ENCODE peak calls at places on chromosomes 13 and 19, in ten cellular contexts. I is AG09319; Y is fibroblast of lung; C is pancreas; G is left ventricle myocardium inferior; A is tibial nerve; P is CD4-positive, alpha-beta T cell; T is fibroblast of pulmonary artery; Q is upper lobe of left lung; D is ascending aorta. U is an unnamed sample.

GRCh38 chr13:98262307-98262706 is 85.2 kb upstream of the RNF113B start:
- DNase-seq in I (no peak), Y (no peak), C (no peak), G (no peak), A (no peak), P (no peak), T (no peak), Q (no peak), D (no peak), U (no peak)

GRCh38 chr19:33430674-33431277 is 57.3 kb downstream of the CEBPG start:
- DNase-seq in I (peak), Y (peak), C (peak), G (peak), A (peak), P (peak), T (peak), Q (peak), D (no peak), U (peak)

GRCh38 chr19:43124360-43124759 is 41.9 kb upstream of the PSG2 start:
- DNase-seq in I (no peak), Y (no peak), C (no peak), G (no peak), A (no peak), P (no peak), T (no peak), Q (no peak), D (no peak), U (no peak)

GRCh38 chr13:30105381-30105780 is 202.0 kb downstream of the KATNAL1 start:
- DNase-seq in I (no peak), Y (no peak), C (peak), G (no peak), A (no peak), P (no peak), T (no peak), Q (no peak), D (no peak), U (no peak)

GRCh38 chr13:106484755-106485193 is 50.7 kb downstream of the EFNB2 start:
- DNase-seq in I (no peak), Y (peak), C (no peak), G (no peak), A (no peak), P (no peak), T (peak), Q (no peak), D (no peak), U (no peak)

GRCh38 chr19:7815325-7815724 is 14.7 kb upstream of the EVI5L start:
- DNase-seq in I (no peak), Y (no peak), C (no peak), G (no peak), A (no peak), P (no peak), T (no peak), Q (no peak), D (no peak), U (no peak)

GRCh38 chr13:75870397-75870801 is 234.3 kb downstream of the LMO7 start:
- DNase-seq in I (no peak), Y (peak), C (no peak), G (no peak), A (peak), P (no peak), T (peak), Q (no peak), D (no peak), U (no peak)

GRCh38 chr19:41401483-41401882 is 3.9 kb downstream of the BCKDHA start:
- DNase-seq in I (no peak), Y (no peak), C (no peak), G (no peak), A (no peak), P (no peak), T (no peak), Q (no peak), D (no peak), U (no peak)

GRCh38 chr13:40789275-40790231 is at the start of gene SLC25A15:
- DNase-seq in I (peak), Y (peak), C (peak), G (peak), A (no peak), P (peak), T (peak), Q (peak), D (no peak), U (no peak)

GRCh38 chr13:20475927-20476691 is 49.5 kb downstream of the CRYL1 start:
- DNase-seq in I (no peak), Y (no peak), C (peak), G (no peak), A (no peak), P (peak), T (no peak), Q (no peak), D (no peak), U (no peak)

GRCh38 chr19:46944918-46945628 is 74.6 kb upstream of the NPAS1 start:
- DNase-seq in I (peak), Y (peak), C (peak), G (peak), A (peak), P (no peak), T (peak), Q (no peak), D (peak), U (no peak)

GRCh38 chr13:21668665-21669599 is 1.9 kb upstream of the FGF9 start:
- DNase-seq in I (no peak), Y (peak), C (no peak), G (no peak), A (no peak), P (peak), T (peak), Q (peak), D (no peak), U (no peak)

GRCh38 chr13:38376551-38376950 is 26.9 kb downstream of the UFM1 start:
- DNase-seq in I (no peak), Y (no peak), C (no peak), G (no peak), A (no peak), P (no peak), T (no peak), Q (no peak), D (no peak), U (no peak)

GRCh38 chr19:55080915-55081772 is 5.5 kb downstream of the EPS8L1 start:
- DNase-seq in I (no peak), Y (peak), C (peak), G (peak), A (peak), P (peak), T (peak), Q (peak), D (peak), U (no peak)

GRCh38 chr13:28626266-28626665 is 32.7 kb upstream of the POMP start:
- DNase-seq in I (no peak), Y (no peak), C (no peak), G (no peak), A (no peak), P (no peak), T (no peak), Q (no peak), D (no peak), U (no peak)

GRCh38 chr13:98978280-98978679 is 416 bp upstream of the DOCK9 start:
- DNase-seq in I (no peak), Y (peak), C (no peak), G (no peak), A (no peak), P (no peak), T (peak), Q (no peak), D (no peak), U (no peak)

GRCh38 chr19:54364775-54365257 is at the start of gene LAIR1:
- DNase-seq in I (no peak), Y (no peak), C (no peak), G (no peak), A (peak), P (peak), T (no peak), Q (no peak), D (no peak), U (no peak)

GRCh38 chr13:48828962-48829405 is 146.7 kb upstream of the FNDC3A start:
- DNase-seq in I (no peak), Y (no peak), C (no peak), G (no peak), A (no peak), P (no peak), T (no peak), Q (no peak), D (no peak), U (no peak)

GRCh38 chr13:43804461-43805070 is 17.8 kb upstream of the ENOX1 start:
- DNase-seq in I (no peak), Y (peak), C (no peak), G (no peak), A (peak), P (no peak), T (peak), Q (no peak), D (no peak), U (no peak)

GRCh38 chr13:44719857-44720671 is 143.9 kb upstream of the TSC22D1 start:
- DNase-seq in I (peak), Y (peak), C (no peak), G (no peak), A (peak), P (no peak), T (peak), Q (no peak), D (no peak), U (no peak)

GRCh38 chr13:80716610-80717081 is 375.7 kb upstream of the SPRY2 start:
- DNase-seq in I (no peak), Y (peak), C (no peak), G (no peak), A (no peak), P (no peak), T (peak), Q (no peak), D (no peak), U (peak)

GRCh38 chr13:114132419-114133121 is at the start of gene RASA3:
- DNase-seq in I (peak), Y (peak), C (peak), G (peak), A (peak), P (peak), T (peak), Q (peak), D (no peak), U (peak)

GRCh38 chr19:7657047-7657779 is 11.6 kb upstream of the RETN start:
- DNase-seq in I (no peak), Y (peak), C (no peak), G (no peak), A (no peak), P (no peak), T (no peak), Q (no peak), D (no peak), U (no peak)

GRCh38 chr13:57865600-57866294 is 234.2 kb downstream of the PCDH17 start:
- DNase-seq in I (no peak), Y (no peak), C (no peak), G (no peak), A (no peak), P (no peak), T (no peak), Q (no peak), D (no peak), U (no peak)

GRCh38 chr13:20174656-20175405 is 14.0 kb upstream of the GJA3 start:
- DNase-seq in I (peak), Y (peak), C (peak), G (peak), A (peak), P (no peak), T (peak), Q (peak), D (peak), U (no peak)

GRCh38 chr13:68540244-68540643 is 1310.1 kb upstream of the PCDH9 start:
- DNase-seq in I (no peak), Y (no peak), C (no peak), G (no peak), A (no peak), P (no peak), T (no peak), Q (no peak), D (no peak), U (no peak)

GRCh38 chr19:48501446-48501960 is 10.1 kb downstream of the LMTK3 start:
- DNase-seq in I (no peak), Y (no peak), C (peak), G (no peak), A (no peak), P (peak), T (no peak), Q (peak), D (no peak), U (no peak)

GRCh38 chr13:24045456-24045996 is 115.0 kb upstream of the SPATA13 start:
- DNase-seq in I (no peak), Y (no peak), C (no peak), G (no peak), A (no peak), P (no peak), T (no peak), Q (no peak), D (no peak), U (no peak)

GRCh38 chr19:10601999-10602329 is 14.9 kb upstream of the AP1M2 start:
- DNase-seq in I (no peak), Y (no peak), C (no peak), G (no peak), A (no peak), P (no peak), T (no peak), Q (no peak), D (no peak), U (no peak)

GRCh38 chr19:5214902-5215301 is 125.7 kb downstream of the PTPRS start:
- DNase-seq in I (no peak), Y (no peak), C (no peak), G (no peak), A (no peak), P (no peak), T (no peak), Q (no peak), D (no peak), U (no peak)

GRCh38 chr13:113367771-113368170 is 3.8 kb upstream of the GRTP1 start:
- DNase-seq in I (no peak), Y (no peak), C (no peak), G (no peak), A (no peak), P (no peak), T (no peak), Q (no peak), D (no peak), U (no peak)

GRCh38 chr13:95893861-95894260 is 159.3 kb downstream of the UGGT2 start:
- DNase-seq in I (no peak), Y (no peak), C (no peak), G (no peak), A (no peak), P (no peak), T (no peak), Q (no peak), D (no peak), U (no peak)

GRCh38 chr13:77740931-77741586 is 43.6 kb downstream of the SLAIN1 start:
- DNase-seq in I (no peak), Y (no peak), C (no peak), G (no peak), A (no peak), P (no peak), T (no peak), Q (no peak), D (no peak), U (no peak)

GRCh38 chr19:41398042-41398403 is 405 bp downstream of the BCKDHA start:
- DNase-seq in I (no peak), Y (no peak), C (no peak), G (no peak), A (no peak), P (no peak), T (no peak), Q (no peak), D (no peak), U (no peak)

GRCh38 chr13:41708648-41709175 is 251.4 kb downstream of the RGCC start:
- DNase-seq in I (no peak), Y (no peak), C (no peak), G (peak), A (peak), P (no peak), T (no peak), Q (no peak), D (no peak), U (no peak)

GRCh38 chr13:91557328-91557727 is 158.9 kb downstream of the GPC5 start:
- DNase-seq in I (no peak), Y (no peak), C (no peak), G (no peak), A (no peak), P (no peak), T (no peak), Q (no peak), D (no peak), U (no peak)

GRCh38 chr13:50474094-50474654 is 369.3 kb downstream of the DLEU7 start:
- DNase-seq in I (no peak), Y (no peak), C (no peak), G (no peak), A (no peak), P (no peak), T (no peak), Q (no peak), D (no peak), U (no peak)
- TF ChIP-seq CTCF in I (no peak), Y (no peak), C (no peak), G (no peak), A (no peak), P (no peak), T (no peak), Q (no peak), D (no peak), U (no peak)

DNA sequence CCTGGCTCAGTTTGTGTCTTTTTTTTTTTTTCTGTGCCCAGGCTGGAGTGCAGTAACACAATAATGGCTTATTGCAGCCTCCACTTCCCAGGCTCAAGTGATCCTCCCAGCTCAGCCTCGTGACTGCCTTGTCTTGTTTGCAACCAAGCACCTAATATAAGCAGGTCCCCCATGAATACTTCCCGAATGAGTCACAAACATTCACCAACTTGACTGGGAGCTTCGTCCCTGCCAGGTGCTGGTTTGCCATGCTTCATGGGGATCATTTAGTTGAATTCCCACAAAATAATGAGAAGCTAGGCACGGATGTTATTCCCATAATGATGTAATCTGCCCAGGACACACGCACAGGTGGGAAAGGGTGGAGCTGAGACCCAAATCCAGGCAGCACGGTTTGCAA is 176.5 kb downstream of the CACNA1A start:
- DNase-seq in I (no peak), Y (no peak), C (no peak), G (no peak), A (no peak), P (no peak), T (no peak), Q (no peak), D (no peak), U (no peak)
- TF ChIP-seq CTCF in I (no peak), Y (no peak), C (no peak), G (no peak), A (no peak), P (no peak), T (no peak), Q (no peak), D (no peak), U (no peak)

DNA sequence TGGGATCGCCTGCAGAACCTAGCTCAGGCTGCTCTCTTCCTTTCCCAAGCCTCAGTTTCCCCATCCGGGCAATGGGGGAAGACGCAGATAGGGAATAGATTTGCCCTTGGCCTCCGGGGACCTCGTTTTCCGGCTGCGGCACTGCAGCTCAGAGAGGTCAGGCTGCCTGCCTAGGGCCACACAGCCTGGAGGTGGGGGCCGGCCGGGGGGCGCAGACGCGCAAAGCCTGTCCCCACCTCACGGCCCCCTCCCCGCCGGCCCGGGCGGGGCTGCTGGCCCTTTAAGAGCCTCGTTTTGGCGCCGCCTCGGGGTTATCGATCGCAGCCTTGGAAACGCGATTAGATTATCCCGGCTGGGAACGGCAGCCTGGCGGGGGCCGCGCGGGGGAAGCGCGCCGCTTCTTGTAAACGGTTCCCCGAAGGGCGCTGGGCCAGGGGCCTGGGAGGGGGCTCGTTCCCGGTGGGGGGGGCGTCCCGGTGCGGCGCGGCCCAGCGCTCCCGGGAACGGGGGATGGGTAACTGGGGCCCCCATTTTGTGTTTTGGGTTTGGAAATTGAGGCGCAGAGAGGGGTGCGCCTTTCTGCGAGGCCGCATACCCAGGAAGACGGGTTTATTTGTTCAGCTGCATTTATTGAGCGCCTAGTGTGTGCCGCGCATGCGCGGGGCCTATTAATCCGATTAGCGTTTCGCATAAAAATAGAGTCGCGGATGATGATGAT is 23.4 kb upstream of the TCF3 start:
- DNase-seq in I (no peak), Y (no peak), C (peak), G (no peak), A (no peak), P (no peak), T (no peak), Q (peak), D (no peak), U (no peak)
- TF ChIP-seq CTCF in I (no peak), Y (no peak), C (no peak), G (no peak), A (no peak), P (no peak), T (no peak), Q (no peak), D (no peak), U (no peak)

GRCh38 chr19:294819-295686 is 3.9 kb upstream of the PLPP2 start:
- DNase-seq in I (no peak), Y (no peak), C (peak), G (no peak), A (no peak), P (no peak), T (peak), Q (peak), D (no peak), U (peak)
- TF ChIP-seq CTCF in I (peak), Y (peak), C (peak), G (peak), A (peak), P (peak), T (peak), Q (peak), D (peak), U (peak)

DNA sequence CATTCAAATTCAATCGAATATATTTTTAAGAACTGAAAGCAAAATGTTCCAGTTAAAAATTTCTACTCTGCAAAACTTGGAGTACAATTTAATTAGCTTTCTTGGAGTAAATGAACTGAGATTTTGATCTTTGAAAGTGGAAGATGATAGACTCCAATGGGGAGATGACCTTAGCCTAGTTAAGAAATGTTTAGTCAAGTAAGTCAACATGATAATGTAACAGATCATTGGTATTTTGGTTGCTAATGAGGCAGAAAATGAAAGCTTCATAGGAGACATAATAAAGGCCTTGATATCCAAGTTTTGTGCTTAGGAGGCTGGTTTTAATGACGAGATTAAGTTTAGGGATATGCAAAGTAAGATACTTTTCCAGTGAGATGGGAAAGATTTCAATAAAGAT is 181.7 kb downstream of the ITGBL1 start:
- DNase-seq in I (no peak), Y (no peak), C (no peak), G (no peak), A (no peak), P (no peak), T (no peak), Q (no peak), D (no peak), U (no peak)
- TF ChIP-seq CTCF in I (no peak), Y (no peak), C (no peak), G (no peak), A (no peak), P (no peak), T (no peak), Q (no peak), D (no peak), U (no peak)

GRCh38 chr19:29288276-29288675 is 75.3 kb upstream of the UQCRFS1 start:
- DNase-seq in I (no peak), Y (no peak), C (no peak), G (no peak), A (no peak), P (no peak), T (no peak), Q (no peak), D (no peak), U (no peak)

GRCh38 chr19:29285187-29285687 is 72.3 kb upstream of the UQCRFS1 start:
- DNase-seq in I (no peak), Y (no peak), C (no peak), G (no peak), A (no peak), P (no peak), T (no peak), Q (no peak), D (no peak), U (no peak)

GRCh38 chr19:29283366-29283765 is 70.4 kb upstream of the UQCRFS1 start:
- DNase-seq in I (no peak), Y (no peak), C (no peak), G (no peak), A (no peak), P (no peak), T (no peak), Q (no peak), D (no peak), U (no peak)

GRCh38 chr19:29287061-29287460 is 74.1 kb upstream of the UQCRFS1 start:
- DNase-seq in I (no peak), Y (no peak), C (peak), G (no peak), A (no peak), P (no peak), T (no peak), Q (no peak), D (no peak), U (no peak)

GRCh38 chr19:29285878-29286277 is 72.9 kb upstream of the UQCRFS1 start:
- DNase-seq in I (no peak), Y (no peak), C (no peak), G (no peak), A (no peak), P (no peak), T (no peak), Q (no peak), D (no peak), U (no peak)
- TF ChIP-seq CTCF in I (peak), Y (no peak), C (no peak), G (peak), A (no peak), P (no peak), T (no peak), Q (no peak), D (no peak), U (no peak)